ENCODE peak calls at places on chromosomes 13 and 19, in five cellular contexts. I is breast epithelium, Q is tibial nerve, V is A549, L is IMR-90. P is an unnamed sample.

GRCh38 chr19:33684550-33685303 is 63.0 kb downstream of the CHST8 start:
- DNase-seq in I (no peak), Q (no peak), V (no peak), L (no peak), P (peak)

GRCh38 chr13:113273856-113274590 is 23.0 kb upstream of the LAMP1 start:
- DNase-seq in I (no peak), Q (no peak), V (no peak), L (peak), P (no peak)

GRCh38 chr19:1446713-1447564 is 3.0 kb upstream of the APC2 start:
- DNase-seq in I (no peak), Q (no peak), V (no peak), L (no peak), P (no peak)

GRCh38 chr19:18798384-18799352 is 7.6 kb upstream of the COMP start:
- DNase-seq in I (no peak), Q (no peak), V (no peak), L (no peak), P (no peak)

GRCh38 chr13:40665061-40665753 is 1.2 kb downstream of the FOXO1 start:
- DNase-seq in I (peak), Q (no peak), V (peak), L (no peak), P (peak)

GRCh38 chr19:29098863-29099481 is 114.0 kb downstream of the UQCRFS1 start:
- DNase-seq in I (peak), Q (peak), V (peak), L (peak), P (peak)

GRCh38 chr13:31875134-31875533 is 135.8 kb downstream of the RXFP2 start:
- DNase-seq in I (no peak), Q (no peak), V (no peak), L (no peak), P (no peak)

GRCh38 chr19:11473725-11474124 is 7.1 kb downstream of the ELAVL3 start:
- DNase-seq in I (no peak), Q (no peak), V (no peak), L (no peak), P (no peak)

GRCh38 chr19:3313199-3313575 is 53.2 kb upstream of the NFIC start:
- DNase-seq in I (no peak), Q (no peak), V (no peak), L (no peak), P (no peak)

GRCh38 chr13:87535911-87536310 is 135.3 kb upstream of the SLITRK5 start:
- DNase-seq in I (no peak), Q (no peak), V (no peak), L (no peak), P (no peak)

GRCh38 chr19:17424743-17425365 is 5.0 kb downstream of the MVB12A start:
- DNase-seq in I (no peak), Q (no peak), V (peak), L (peak), P (no peak)

GRCh38 chr13:43767351-43767901 is 19.3 kb downstream of the ENOX1 start:
- DNase-seq in I (no peak), Q (peak), V (no peak), L (no peak), P (no peak)

GRCh38 chr19:2922987-2923386 is 21.8 kb downstream of the ZNF77 start:
- DNase-seq in I (peak), Q (no peak), V (no peak), L (peak), P (peak)

GRCh38 chr19:3544054-3544376 is 5.0 kb downstream of the TEKTIP1 start:
- DNase-seq in I (no peak), Q (no peak), V (no peak), L (no peak), P (no peak)

GRCh38 chr13:44660050-44660449 is 83.9 kb upstream of the TSC22D1 start:
- DNase-seq in I (no peak), Q (no peak), V (no peak), L (no peak), P (no peak)

GRCh38 chr13:44237276-44237767 is 136.3 kb upstream of the SERP2 start:
- DNase-seq in I (peak), Q (peak), V (peak), L (peak), P (peak)

GRCh38 chr13:97257800-97258799 is 36.0 kb downstream of the MBNL2 start:
- DNase-seq in I (peak), Q (peak), V (peak), L (peak), P (peak)

GRCh38 chr19:48487944-48488343 is 18.8 kb downstream of the CYTH2 start:
- DNase-seq in I (peak), Q (no peak), V (peak), L (peak), P (peak)

GRCh38 chr13:93029536-93029935 is 197.1 kb upstream of the GPC6 start:
- DNase-seq in I (no peak), Q (no peak), V (no peak), L (peak), P (no peak)

GRCh38 chr13:45333973-45334922 is 6.7 kb downstream of the TPT1 start:
- DNase-seq in I (no peak), Q (no peak), V (no peak), L (peak), P (no peak)

GRCh38 chr19:5128932-5129389 is 160.0 kb downstream of the KDM4B start:
- DNase-seq in I (no peak), Q (peak), V (no peak), L (no peak), P (no peak)

GRCh38 chr13:36207672-36208071 is 6.7 kb downstream of the SOHLH2 start:
- DNase-seq in I (no peak), Q (no peak), V (no peak), L (no peak), P (no peak)

GRCh38 chr13:36146513-36147276 is 15.5 kb upstream of the DCLK1 start:
- DNase-seq in I (no peak), Q (no peak), V (no peak), L (no peak), P (no peak)

GRCh38 chr19:43826787-43827754 is at the start of gene ZNF283:
- DNase-seq in I (peak), Q (peak), V (peak), L (peak), P (peak)
- TF ChIP-seq POLR2A in I (no peak), Q (no peak), V (no peak), L (no peak), P (no peak)

DNA sequence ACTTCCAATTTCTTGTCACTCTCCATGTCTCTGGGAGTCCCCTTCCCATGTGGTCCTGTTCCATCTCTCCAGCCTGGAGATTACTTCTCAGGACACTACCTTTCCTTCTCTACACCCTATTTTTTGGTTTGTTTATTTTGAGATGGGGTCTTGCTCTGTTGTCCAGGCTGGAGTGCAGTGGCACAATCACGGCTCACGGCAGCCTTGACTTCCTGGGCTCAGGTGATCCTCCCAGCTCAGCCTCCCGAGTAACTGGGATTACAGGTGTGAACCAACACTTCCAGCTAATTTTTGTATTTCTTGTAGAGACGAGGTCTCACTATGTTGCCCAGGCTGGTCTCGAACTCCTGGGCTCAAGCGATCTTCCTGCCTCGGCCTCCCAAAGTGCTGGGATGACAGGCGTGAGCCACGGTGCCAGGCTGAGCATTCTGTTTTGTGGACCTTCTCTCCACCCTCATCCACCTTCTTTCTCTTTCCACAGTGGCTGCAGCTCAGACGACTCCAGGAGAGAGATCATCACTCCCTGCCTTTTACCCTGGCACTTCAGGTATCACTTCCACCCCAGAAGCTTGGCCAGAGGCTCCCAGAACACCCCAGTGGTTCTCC is 644 bp downstream of the HCST start:
- DNase-seq in I (no peak), Q (no peak), V (no peak), L (no peak), P (no peak)
- H3K4me3 ChIP-seq in I (peak), Q (peak), V (peak), L (no peak), P (no peak)

GRCh38 chr13:102800145-102801041 is 1.5 kb downstream of the BIVM start:
- DNase-seq in I (peak), Q (peak), V (peak), L (peak), P (peak)
- TF ChIP-seq POLR2A in I (no peak), Q (no peak), V (peak), L (peak), P (no peak)

GRCh38 chr13:38395505-38395803 is 45.8 kb downstream of the UFM1 start:
- DNase-seq in I (no peak), Q (no peak), V (no peak), L (no peak), P (no peak)

GRCh38 chr13:38401276-38401675 is 51.6 kb downstream of the UFM1 start:
- DNase-seq in I (no peak), Q (no peak), V (no peak), L (no peak), P (no peak)

GRCh38 chr13:38399540-38399939 is 49.9 kb downstream of the UFM1 start:
- DNase-seq in I (no peak), Q (no peak), V (no peak), L (no peak), P (no peak)

GRCh38 chr13:38394777-38395504 is 45.3 kb downstream of the UFM1 start:
- DNase-seq in I (no peak), Q (no peak), V (no peak), L (no peak), P (no peak)

GRCh38 chr13:38398810-38399493 is 49.3 kb downstream of the UFM1 start:
- DNase-seq in I (no peak), Q (no peak), V (no peak), L (peak), P (no peak)
- H3K4me3 ChIP-seq in I (no peak), Q (no peak), V (no peak), L (no peak), P (no peak)

GRCh38 chr19:45506991-45507863 is at the start of gene VASP:
- DNase-seq in I (peak), Q (peak), V (peak), L (peak), P (peak)

GRCh38 chr19:45509692-45510015 is 2.4 kb downstream of the VASP start:
- DNase-seq in I (no peak), Q (no peak), V (no peak), L (no peak), P (no peak)

GRCh38 chr19:45508931-45509691 is 1.8 kb downstream of the VASP start:
- DNase-seq in I (peak), Q (peak), V (peak), L (peak), P (peak)

GRCh38 chr19:45507864-45508680 is 793 bp downstream of the VASP start:
- DNase-seq in I (peak), Q (no peak), V (peak), L (no peak), P (peak)

GRCh38 chr19:45508681-45508930 is 1.3 kb downstream of the VASP start:
- DNase-seq in I (no peak), Q (no peak), V (no peak), L (no peak), P (no peak)
- TF ChIP-seq POLR2A in I (no peak), Q (no peak), V (no peak), L (no peak), P (no peak)